ENCODE peak calls at places on chromosomes 13 and 19, in four cellular contexts. L is epithelial cell of prostate, M is GM23248, S is D341Med. W is an unnamed sample.

GRCh38 chr13:79423801-79424642 is 18.0 kb upstream of the RBM26 start:
- DNase-seq in L (no peak), M (peak; percentile 78), S (peak; percentile 33), W (peak; percentile 42)

GRCh38 chr13:29484236-29484635 is 111.3 kb downstream of the SLC7A1 start:
- DNase-seq in L (no peak), M (no peak), S (no peak), W (no peak)

GRCh38 chr19:28330831-28331230 is 882.1 kb downstream of the UQCRFS1 start:
- DNase-seq in L (no peak), M (peak; percentile 20), S (no peak), W (no peak)

GRCh38 chr19:4589579-4590410 is 30.3 kb upstream of the SEMA6B start:
- DNase-seq in L (no peak), M (no peak), S (peak; percentile 73), W (no peak)

GRCh38 chr19:21398851-21399250 is 1.9 kb downstream of the ZNF493 start:
- DNase-seq in L (no peak), M (peak; percentile 79), S (no peak), W (no peak)

GRCh38 chr19:934865-935422 is 9.1 kb downstream of the ARID3A start:
- DNase-seq in L (no peak), M (peak; percentile 71), S (no peak), W (no peak)

GRCh38 chr19:54415208-54415900 is at the start of gene TTYH1:
- DNase-seq in L (no peak), M (no peak), S (peak; percentile 89), W (no peak)

GRCh38 chr13:110398564-110399507 is 91.8 kb downstream of the COL4A2 start:
- DNase-seq in L (no peak), M (peak; percentile 72), S (no peak), W (no peak)

GRCh38 chr19:12155324-12155723 is 1.2 kb downstream of the ZNF625 start:
- DNase-seq in L (no peak), M (peak; percentile 38), S (no peak), W (no peak)